ENCODE peak calls at places on chromosome 7, in four cellular contexts. S, C, E and Q are unnamed samples.

GRCh38 chr7:3067193-3067592 is 23.5 kb upstream of the CARD11 start:
- DNase-seq in C (no peak), S (no peak), E (no peak), Q (no peak)

GRCh38 chr7:71343039-71343438 is 211.1 kb downstream of the GALNT17 start:
- DNase-seq in E (no peak), S (no peak), C (no peak), Q (no peak)

GRCh38 chr7:139603896-139604295 is 80.4 kb downstream of the CLEC2L start:
- DNase-seq in C (no peak), E (peak; percentile 39), S (no peak), Q (no peak)

GRCh38 chr7:115613836-115614235 is 416.7 kb downstream of the TFEC start:
- DNase-seq in S (no peak), E (no peak), C (no peak), Q (no peak)

GRCh38 chr7:119925890-119926289 is 347.1 kb upstream of the KCND2 start:
- DNase-seq in C (no peak), S (no peak), E (no peak), Q (no peak)

GRCh38 chr7:17910377-17910776 is 29.9 kb downstream of the SNX13 start:
- DNase-seq in E (no peak), S (no peak), C (no peak), Q (no peak)

GRCh38 chr7:33743594-33743993 is 161.7 kb upstream of the BMPER start:
- DNase-seq in C (no peak), E (no peak), S (no peak), Q (no peak)

GRCh38 chr7:55533050-55533728 is 39.1 kb downstream of the VOPP1 start:
- DNase-seq in E (no peak), S (no peak), C (no peak), Q (no peak)

GRCh38 chr7:113819474-113819873 is 99.3 kb downstream of the PPP1R3A start:
- DNase-seq in E (no peak), C (no peak), S (no peak), Q (no peak)

GRCh38 chr7:36894190-36894589 is 169.9 kb upstream of the AOAH start:
- DNase-seq in E (no peak), S (no peak), C (no peak), Q (no peak)

GRCh38 chr7:27917119-27917518 is 177.2 kb downstream of the TAX1BP1 start:
- DNase-seq in E (no peak), C (no peak), S (no peak), Q (no peak)

GRCh38 chr7:121755818-121756501 is 117.0 kb upstream of the PTPRZ1 start:
- DNase-seq in C (no peak), E (no peak), S (no peak), Q (no peak)

GRCh38 chr7:156932006-156932405 is 17.5 kb upstream of the NOM1 start:
- DNase-seq in S (no peak), E (no peak), C (no peak), Q (no peak)

GRCh38 chr7:108630002-108630401 is 60.3 kb downstream of the DNAJB9 start:
- DNase-seq in S (no peak), E (no peak), C (no peak), Q (no peak)

GRCh38 chr7:23530355-23530754 is 1.4 kb downstream of the TRA2A start:
- DNase-seq in C (no peak), S (no peak), E (no peak), Q (no peak)

GRCh38 chr7:105086850-105087249 is 72.8 kb downstream of the KMT2E start:
- DNase-seq in C (no peak), S (no peak), E (no peak), Q (no peak)

GRCh38 chr7:98970031-98970615 is 91.8 kb downstream of the TRRAP start:
- DNase-seq in E (no peak), C (no peak), S (no peak), Q (no peak)

GRCh38 chr7:2971914-2972530 is 71.6 kb downstream of the CARD11 start:
- DNase-seq in C (no peak), E (no peak), S (peak; percentile 26), Q (peak; percentile 14)

GRCh38 chr7:128871050-128871449 is 8.4 kb downstream of the ATP6V1F start:
- DNase-seq in E (no peak), C (no peak), S (no peak), Q (peak; percentile 81)

GRCh38 chr7:128873234-128873633 is 10.6 kb downstream of the ATP6V1F start:
- DNase-seq in C (no peak), E (no peak), S (no peak), Q (no peak)

GRCh38 chr7:128869944-128870285 is 7.3 kb downstream of the ATP6V1F start:
- DNase-seq in E (no peak), C (peak; percentile 55), S (no peak), Q (no peak)

GRCh38 chr7:128874140-128875031 is 11.7 kb downstream of the ATP6V1F start:
- DNase-seq in S (no peak), E (peak; percentile 13), C (no peak), Q (no peak)

GRCh38 chr7:128872394-128872824 is 9.8 kb downstream of the ATP6V1F start:
- DNase-seq in S (no peak), E (no peak), C (no peak), Q (peak; percentile 92)
- TF ChIP-seq CTCF in S (no peak), E (no peak), C (no peak), Q (peak; percentile 37)

DNA sequence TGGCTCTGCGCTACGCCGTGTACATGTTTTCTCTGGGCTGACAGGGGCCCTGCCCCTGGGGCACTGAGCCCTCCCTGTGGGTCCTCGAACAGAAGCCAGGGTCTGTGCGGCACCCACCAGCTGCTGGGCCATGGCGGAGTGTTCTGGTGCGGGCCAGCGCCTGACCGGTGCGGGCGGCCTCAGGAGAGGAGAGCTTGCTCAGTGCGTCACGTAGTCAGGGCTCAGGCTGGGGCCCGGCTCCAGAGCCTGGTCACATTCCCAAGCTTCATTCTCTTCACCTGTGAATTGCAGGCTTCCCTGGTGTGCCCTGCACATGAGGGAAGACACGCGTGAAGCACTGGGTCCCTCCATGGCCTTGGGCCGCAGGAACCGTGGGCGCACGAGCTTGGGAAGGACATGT is 15.5 kb downstream of the GET4 start:
- DNase-seq in C (no peak), E (no peak), S (no peak), Q (no peak)
- TF ChIP-seq CTCF in C (no peak), E (no peak), S (no peak), Q (no peak)

GRCh38 chr7:130732980-130733865 is 784 bp downstream of the KLF14 start:
- DNase-seq in E (peak; percentile 14), S (no peak), C (no peak), Q (no peak)
- TF ChIP-seq CTCF in E (no peak), S (no peak), C (no peak), Q (peak; percentile 41)

DNA sequence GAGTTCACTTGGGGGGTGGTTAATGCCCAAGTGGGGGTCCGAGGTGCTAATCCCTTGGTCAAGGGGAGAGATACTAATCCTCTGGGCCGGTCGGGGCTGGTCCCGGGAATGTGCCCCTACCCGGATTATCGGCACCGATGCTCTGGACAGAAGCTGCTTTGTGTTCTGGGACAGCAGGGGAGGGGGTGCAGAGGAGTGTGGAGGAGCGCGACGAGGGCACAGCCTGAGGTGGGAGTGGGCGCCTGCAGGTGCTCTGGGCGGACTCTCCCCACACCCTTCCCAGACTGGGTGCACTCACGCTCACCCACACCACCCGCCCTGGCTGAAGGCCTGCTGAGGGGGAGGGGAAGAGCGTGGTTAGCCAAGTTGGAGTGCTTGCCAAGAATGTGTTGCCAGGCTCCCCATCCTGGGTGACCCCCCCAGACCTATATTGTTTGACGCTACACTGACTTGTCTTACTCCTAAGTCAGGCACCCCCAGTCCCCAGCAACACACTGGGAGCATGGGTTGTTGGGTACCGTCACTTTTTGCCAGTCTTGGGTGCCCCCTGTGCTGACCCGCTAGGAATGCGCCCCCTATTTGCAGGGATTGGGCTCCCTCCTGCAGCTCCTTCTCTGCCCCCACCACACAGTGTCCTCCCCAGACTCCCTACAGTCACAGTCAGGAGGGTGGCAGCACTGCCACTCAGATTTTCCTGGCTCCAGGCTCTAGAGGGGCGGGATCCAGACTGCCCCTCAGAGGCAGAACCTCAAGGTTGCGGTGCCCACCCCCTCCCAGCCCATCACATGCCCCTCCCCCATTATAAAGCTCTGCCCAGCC is 1.2 kb downstream of the SLC4A2 start:
- DNase-seq in C (no peak), S (peak; percentile 82), E (no peak), Q (no peak)
- TF ChIP-seq CTCF in C (no peak), S (no peak), E (no peak), Q (peak; percentile 64)